ENCODE peak calls at places on chromosomes 7 and 10, in nine cellular contexts. J, N, T, P, G, V, B, M and W are unnamed samples.

GRCh38 chr10:11573497-11573896 is 38.0 kb downstream of the USP6NL start:
- DNase-seq in J (no peak), N (no peak), T (peak; percentile 11), P (no peak), G (no peak), V (no peak), B (peak; percentile 38), M (no peak), W (no peak)

GRCh38 chr10:128263891-128264688 is 137.9 kb upstream of the MKI67 start:
- DNase-seq in J (peak; percentile 11), N (no peak), T (peak; percentile 36), P (peak; percentile 54), G (no peak), V (peak; percentile 82), B (peak; percentile 1), M (peak; percentile 48), W (peak; percentile 52)

GRCh38 chr10:118835682-118836326 is 81.0 kb upstream of the CACUL1 start:
- DNase-seq in J (peak; percentile 38), N (no peak), T (peak; percentile 73), P (peak; percentile 43), G (no peak), V (peak; percentile 22), B (no peak), M (peak; percentile 29), W (no peak)

GRCh38 chr10:102775973-102776669 is 32.4 kb downstream of the WBP1L start:
- DNase-seq in J (no peak), N (no peak), T (peak; percentile 75), P (peak; percentile 52), G (no peak), V (peak; percentile 86), B (no peak), M (no peak), W (no peak)

GRCh38 chr7:154484406-154484805 is 432.2 kb downstream of the DPP6 start:
- DNase-seq in J (peak; percentile 78), N (no peak), T (no peak), P (no peak), G (no peak), V (no peak), B (no peak), M (peak; percentile 92), W (peak; percentile 62)

GRCh38 chr7:20053334-20054104 is 163.7 kb downstream of the MACC1 start:
- DNase-seq in J (no peak), N (no peak), T (no peak), P (no peak), G (no peak), V (no peak), B (no peak), M (no peak), W (no peak)

GRCh38 chr10:47366731-47367460 is 17.2 kb downstream of the ZNF488 start:
- DNase-seq in J (no peak), N (no peak), T (no peak), P (peak; percentile 11), G (no peak), V (no peak), B (no peak), M (no peak), W (no peak)

GRCh38 chr7:113763226-113763625 is 155.6 kb downstream of the PPP1R3A start:
- DNase-seq in J (no peak), N (no peak), T (no peak), P (no peak), G (no peak), V (no peak), B (no peak), M (peak; percentile 24), W (peak; percentile 37)

GRCh38 chr7:20351901-20352300 is 21.2 kb downstream of the ITGB8 start:
- DNase-seq in J (no peak), N (no peak), T (peak; percentile 53), P (no peak), G (no peak), V (no peak), B (no peak), M (no peak), W (no peak)

GRCh38 chr7:25002826-25003225 is 22.8 kb upstream of the OSBPL3 start:
- DNase-seq in J (no peak), N (no peak), T (no peak), P (no peak), G (no peak), V (no peak), B (no peak), M (no peak), W (no peak)

GRCh38 chr7:45576249-45576929 is 2.2 kb downstream of the ADCY1 start:
- DNase-seq in J (no peak), N (no peak), T (no peak), P (no peak), G (no peak), V (no peak), B (no peak), M (no peak), W (no peak)

GRCh38 chr7:14457567-14458453 is 444.7 kb downstream of the DGKB start:
- DNase-seq in J (peak; percentile 68), N (peak; percentile 2), T (peak; percentile 64), P (peak; percentile 76), G (no peak), V (peak; percentile 93), B (peak; percentile 57), M (peak; percentile 77), W (peak; percentile 52)

GRCh38 chr7:137343483-137343841 is at the start of gene PTN:
- DNase-seq in J (peak; percentile 68), N (no peak), T (peak; percentile 36), P (no peak), G (no peak), V (peak; percentile 60), B (no peak), M (peak; percentile 64), W (peak; percentile 59)

GRCh38 chr7:37354661-37355131 is 94.0 kb downstream of the ELMO1 start:
- DNase-seq in J (no peak), N (peak; percentile 26), T (peak; percentile 69), P (no peak), G (no peak), V (peak; percentile 60), B (no peak), M (no peak), W (no peak)

GRCh38 chr10:4635394-4635793 is 190.6 kb upstream of the AKR1E2 start:
- DNase-seq in J (no peak), N (no peak), T (no peak), P (no peak), G (no peak), V (no peak), B (no peak), M (no peak), W (no peak)

GRCh38 chr10:102632394-102633062 is 11.8 kb upstream of the TRIM8 start:
- DNase-seq in J (no peak), N (no peak), T (peak; percentile 75), P (no peak), G (no peak), V (peak; percentile 53), B (no peak), M (no peak), W (no peak)

GRCh38 chr10:110529596-110530011 is 31.9 kb downstream of the DUSP5 start:
- DNase-seq in J (no peak), N (no peak), T (no peak), P (no peak), G (no peak), V (no peak), B (no peak), M (no peak), W (no peak)

GRCh38 chr10:107442035-107442505 is 277.6 kb upstream of the SORCS1 start:
- DNase-seq in J (no peak), N (no peak), T (peak; percentile 81), P (no peak), G (no peak), V (no peak), B (no peak), M (no peak), W (no peak)

GRCh38 chr7:132739271-132739955 is 163.1 kb upstream of the PLXNA4 start:
- DNase-seq in J (no peak), N (no peak), T (peak; percentile 89), P (no peak), G (no peak), V (peak; percentile 27), B (peak; percentile 86), M (no peak), W (no peak)

GRCh38 chr7:158255156-158255555 is 332.5 kb downstream of the PTPRN2 start:
- DNase-seq in J (no peak), N (no peak), T (no peak), P (no peak), G (no peak), V (no peak), B (no peak), M (no peak), W (no peak)

GRCh38 chr10:15518256-15518655 is 147.2 kb upstream of the FAM171A1 start:
- DNase-seq in J (no peak), N (no peak), T (peak; percentile 34), P (no peak), G (no peak), V (no peak), B (peak; percentile 63), M (no peak), W (no peak)

GRCh38 chr7:151539055-151539714 is 19.5 kb upstream of the RHEB start:
- DNase-seq in J (peak; percentile 88), N (no peak), T (no peak), P (no peak), G (no peak), V (peak; percentile 29), B (no peak), M (no peak), W (peak; percentile 90)

GRCh38 chr10:79149662-79150443 is 81.1 kb downstream of the ZMIZ1 start:
- DNase-seq in J (peak; percentile 12), N (peak; percentile 23), T (peak; percentile 95), P (peak; percentile 63), G (peak; percentile 39), V (peak; percentile 52), B (no peak), M (no peak), W (no peak)

GRCh38 chr7:106584914-106585759 is 75.8 kb downstream of the CCDC71L start:
- DNase-seq in J (no peak), N (no peak), T (no peak), P (no peak), G (no peak), V (no peak), B (no peak), M (no peak), W (no peak)

GRCh38 chr7:144057954-144058353 is 9.2 kb downstream of the OR2A5 start:
- DNase-seq in J (no peak), N (no peak), T (peak; percentile 71), P (no peak), G (no peak), V (peak; percentile 63), B (no peak), M (no peak), W (no peak)

GRCh38 chr7:127119517-127119916 is 133.2 kb downstream of the GRM8 start:
- DNase-seq in J (no peak), N (no peak), T (no peak), P (no peak), G (no peak), V (no peak), B (no peak), M (no peak), W (no peak)

GRCh38 chr10:132364594-132364970 is 32.4 kb upstream of the PWWP2B start:
- DNase-seq in J (no peak), N (no peak), T (no peak), P (no peak), G (no peak), V (peak; percentile 41), B (no peak), M (no peak), W (no peak)

GRCh38 chr7:2958416-2959342 is 85.0 kb downstream of the CARD11 start:
- DNase-seq in J (no peak), N (no peak), T (no peak), P (no peak), G (no peak), V (no peak), B (no peak), M (no peak), W (no peak)

GRCh38 chr7:2802082-2802481 is 42.0 kb downstream of the GNA12 start:
- DNase-seq in J (no peak), N (no peak), T (no peak), P (no peak), G (no peak), V (no peak), B (no peak), M (no peak), W (no peak)

GRCh38 chr7:93773446-93773845 is 117.1 kb downstream of the TFPI2 start:
- DNase-seq in J (no peak), N (no peak), T (no peak), P (no peak), G (no peak), V (no peak), B (no peak), M (no peak), W (no peak)